ENCODE peak calls at places on chromosome 18, in nine cellular contexts. J is upper lobe of left lung, F is spleen, A is Panc1, N is GM12878, E is SK-N-SH, L is endothelial cell of umbilical vein, X is sigmoid colon, S is HCT116. I is an unnamed sample.

GRCh38 chr18:49747876-49748275 is 65.5 kb downstream of the ACAA2 start:
- DNase-seq in J (peak; percentile 33), F (no peak), A (no peak), N (no peak), E (no peak), L (peak; percentile 50), X (no peak), S (no peak), I (no peak)

GRCh38 chr18:48775372-48776160 is 175.2 kb downstream of the SMAD7 start:
- DNase-seq in J (no peak), F (no peak), A (no peak), N (no peak), E (no peak), L (no peak), X (no peak), S (no peak), I (no peak)

GRCh38 chr18:26327062-26327461 is 100.8 kb downstream of the TAF4B start:
- DNase-seq in J (no peak), F (no peak), A (no peak), N (no peak), E (no peak), L (no peak), X (no peak), S (no peak), I (no peak)

GRCh38 chr18:23998811-23999210 is 15.7 kb upstream of the TTC39C start:
- DNase-seq in J (no peak), F (no peak), A (no peak), N (no peak), E (no peak), L (no peak), X (no peak), S (peak; percentile 23), I (peak; percentile 66)

GRCh38 chr18:13176847-13177246 is 41.7 kb upstream of the LDLRAD4 start:
- DNase-seq in J (no peak), F (no peak), A (no peak), N (no peak), E (no peak), L (no peak), X (no peak), S (no peak), I (no peak)

GRCh38 chr18:66560092-66560491 is 43.8 kb downstream of the CDH19 start:
- DNase-seq in J (no peak), F (no peak), A (peak; percentile 17), N (no peak), E (no peak), L (peak; percentile 52), X (no peak), S (no peak), I (no peak)

GRCh38 chr18:25005602-25006375 is 346.2 kb downstream of the ZNF521 start:
- DNase-seq in J (peak; percentile 65), F (no peak), A (no peak), N (no peak), E (no peak), L (peak; percentile 69), X (no peak), S (no peak), I (no peak)

GRCh38 chr18:24490545-24490944 is 30.1 kb downstream of the HRH4 start:
- DNase-seq in J (no peak), F (no peak), A (no peak), N (no peak), E (peak; percentile 12), L (no peak), X (no peak), S (no peak), I (no peak)

GRCh38 chr18:23136326-23137092 is 1.2 kb downstream of the CABLES1 start:
- DNase-seq in J (peak; percentile 46), F (peak; percentile 86), A (no peak), N (no peak), E (peak; percentile 78), L (no peak), X (no peak), S (no peak), I (peak; percentile 65)

GRCh38 chr18:12604445-12605007 is 53.4 kb downstream of the SPIRE1 start:
- DNase-seq in J (no peak), F (no peak), A (no peak), N (no peak), E (no peak), L (no peak), X (no peak), S (no peak), I (no peak)

GRCh38 chr18:70025580-70025979 is 77.9 kb upstream of the CD226 start:
- DNase-seq in J (no peak), F (no peak), A (no peak), N (no peak), E (no peak), L (peak; percentile 13), X (no peak), S (no peak), I (no peak)

GRCh38 chr18:31723639-31723997 is 37.1 kb downstream of the SLC25A52 start:
- DNase-seq in J (no peak), F (no peak), A (no peak), N (no peak), E (no peak), L (no peak), X (no peak), S (no peak), I (no peak)

GRCh38 chr18:48952287-48953095 is 1.7 kb upstream of the SMAD7 start:
- DNase-seq in J (peak; percentile 83), F (peak; percentile 91), A (no peak), N (no peak), E (peak; percentile 85), L (peak; percentile 78), X (peak; percentile 91), S (no peak), I (peak; percentile 77)

GRCh38 chr18:708096-708495 is 4.3 kb downstream of the ENOSF1 start:
- DNase-seq in J (no peak), F (no peak), A (no peak), N (no peak), E (no peak), L (no peak), X (no peak), S (no peak), I (no peak)

GRCh38 chr18:76490701-76491171 is 4.3 kb downstream of the ZNF516 start:
- DNase-seq in J (peak; percentile 75), F (peak; percentile 92), A (no peak), N (no peak), E (peak; percentile 44), L (peak; percentile 24), X (peak; percentile 81), S (no peak), I (no peak)

GRCh38 chr18:13245481-13246000 is 27.0 kb downstream of the LDLRAD4 start:
- DNase-seq in J (no peak), F (peak; percentile 37), A (no peak), N (no peak), E (no peak), L (no peak), X (no peak), S (no peak), I (peak; percentile 9)

GRCh38 chr18:42137671-42138375 is 182.8 kb downstream of the PIK3C3 start:
- DNase-seq in J (no peak), F (no peak), A (no peak), N (no peak), E (no peak), L (no peak), X (no peak), S (no peak), I (no peak)

GRCh38 chr18:32439802-32440201 is 30.9 kb downstream of the GAREM1 start:
- DNase-seq in J (no peak), F (no peak), A (no peak), N (no peak), E (no peak), L (peak; percentile 9), X (no peak), S (peak; percentile 15), I (no peak)

GRCh38 chr18:44841769-44842587 is 161.3 kb downstream of the SETBP1 start:
- DNase-seq in J (no peak), F (no peak), A (no peak), N (no peak), E (no peak), L (no peak), X (no peak), S (no peak), I (no peak)

GRCh38 chr18:33755918-33756590 is 178.0 kb downstream of the ASXL3 start:
- DNase-seq in J (no peak), F (no peak), A (peak; percentile 81), N (no peak), E (no peak), L (peak; percentile 5), X (peak; percentile 63), S (no peak), I (no peak)

GRCh38 chr18:35458271-35458670 is 39.5 kb downstream of the INO80C start:
- DNase-seq in J (no peak), F (no peak), A (no peak), N (no peak), E (no peak), L (no peak), X (no peak), S (no peak), I (no peak)
- H3K27ac ChIP-seq in J (peak overlapping the region; percentile 24), F (peak overlapping the region; percentile 20), A (peak overlapping the region; percentile 95), N (no peak overlapping the region), E (no peak overlapping the region), L (peak overlapping the region; percentile 90), X (peak overlapping the region; percentile 59), S (peak overlapping the region; percentile 47), I (no peak overlapping the region)

GRCh38 chr18:8611916-8612576 is 2.8 kb downstream of the RAB12 start:
- DNase-seq in J (no peak), F (no peak), A (no peak), N (no peak), E (no peak), L (no peak), X (no peak), S (no peak), I (no peak)
- TF ChIP-seq POLR2AphosphoS5 in J (no peak), F (no peak), A (no peak), N (peak; percentile 78), E (no peak), L (no peak), X (no peak), S (no peak), I (no peak)

GRCh38 chr18:78911751-78912283 is 67.8 kb upstream of the SALL3 start:
- DNase-seq in J (no peak), F (no peak), A (no peak), N (no peak), E (no peak), L (no peak), X (no peak), S (no peak), I (no peak)
- H3K9me3 ChIP-seq in J (no peaks in the 10 kb centered on the region), F (no peaks in the 10 kb centered on the region), A (no peaks in the 10 kb centered on the region), N (no peaks in the 10 kb centered on the region), E (no peaks in the 10 kb centered on the region), L (peaks cover 4% of the 10 kb centered on the region), X (no peaks in the 10 kb centered on the region), S (no peaks in the 10 kb centered on the region), I (no peaks in the 10 kb centered on the region)

DNA sequence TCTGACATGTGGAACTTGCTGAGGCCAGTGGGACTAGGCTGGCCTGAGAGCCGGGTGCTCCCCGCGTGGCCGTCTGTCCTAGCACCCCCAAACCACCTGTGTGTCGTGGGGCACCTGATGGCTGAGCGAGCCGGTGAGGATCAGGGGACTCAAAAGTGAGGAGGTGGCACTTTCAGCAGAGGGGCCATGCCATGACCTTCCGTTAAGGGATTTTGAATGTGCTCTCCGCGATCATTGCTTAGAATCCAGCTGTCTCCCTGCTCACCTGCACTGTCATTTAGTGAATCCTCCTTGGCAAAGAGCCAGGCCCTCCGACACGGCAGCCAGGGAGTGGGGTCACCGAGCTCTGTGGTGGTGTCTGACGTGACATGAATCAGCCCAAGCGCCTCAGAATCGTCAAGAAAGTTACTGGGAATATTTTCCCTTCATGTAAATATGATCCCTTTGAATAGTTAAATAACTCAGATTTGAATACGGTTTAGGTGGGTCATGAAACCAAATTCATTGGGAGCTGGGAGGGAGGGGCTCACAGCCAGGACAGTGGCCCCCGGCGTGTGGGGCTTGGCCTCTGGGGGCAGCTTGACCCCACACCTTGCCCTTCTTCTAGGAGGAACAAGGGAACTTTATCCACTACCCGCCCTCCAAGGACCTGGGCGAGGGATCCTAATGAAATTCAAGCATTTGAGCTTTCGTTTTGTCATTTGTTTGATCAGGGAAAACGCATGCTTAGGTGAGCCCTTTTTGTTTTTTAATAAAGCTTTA is 9.5 kb downstream of the NFATC1 start:
- DNase-seq in J (no peak), F (peak; percentile 83), A (no peak), N (no peak), E (no peak), L (no peak), X (no peak), S (no peak), I (no peak)
- H3K27ac ChIP-seq in J (peak overlapping the region; percentile 72), F (peak overlapping the region; percentile 94), A (peak overlapping the region; percentile 2), N (peak overlapping the region; percentile 56), E (no peak overlapping the region), L (peak overlapping the region; percentile 56), X (peak overlapping the region; percentile 75), S (no peak overlapping the region), I (peak overlapping the region; percentile 25)